ENCODE peak calls at places on chromosome 12, in six cellular contexts. V is coronary artery, A is lower lobe of right lung, N is GM23338, X is gastrocnemius medialis, D is pancreas. O is an unnamed sample.

GRCh38 chr12:14256555-14257169 is 108.8 kb upstream of the ATF7IP start:
- DNase-seq in X (peak), N (peak), D (peak), A (peak), V (no peak), O (peak)

GRCh38 chr12:31460024-31460423 is 130.9 kb downstream of the DENND5B start:
- DNase-seq in V (no peak), D (no peak), X (no peak), A (no peak), N (no peak), O (no peak)

GRCh38 chr12:133251732-133252131 is 16.1 kb upstream of the ANHX start:
- DNase-seq in V (no peak), A (no peak), X (no peak), D (no peak), N (no peak), O (no peak)

GRCh38 chr12:104313568-104314241 is 10.2 kb downstream of the EID3 start:
- DNase-seq in D (no peak), X (no peak), A (no peak), N (no peak), V (no peak), O (no peak)

GRCh38 chr12:85625467-85625866 is 210.7 kb downstream of the RASSF9 start:
- DNase-seq in A (no peak), N (no peak), V (no peak), X (no peak), D (no peak), O (no peak)

GRCh38 chr12:24551368-24551767 is 397.5 kb downstream of the BCAT1 start:
- DNase-seq in N (no peak), A (no peak), X (no peak), D (no peak), V (no peak), O (no peak)

GRCh38 chr12:25025260-25025659 is 76.4 kb upstream of the BCAT1 start:
- DNase-seq in X (no peak), N (no peak), D (no peak), V (no peak), A (no peak), O (peak)

GRCh38 chr12:40117818-40118217 is 11.9 kb upstream of the SLC2A13 start:
- DNase-seq in A (no peak), D (no peak), X (no peak), V (no peak), N (no peak), O (no peak)

GRCh38 chr12:119868992-119869391 is 8.1 kb downstream of the CIT start:
- DNase-seq in V (no peak), N (no peak), X (no peak), D (no peak), A (no peak), O (peak)

GRCh38 chr12:121568971-121569808 is 11.6 kb downstream of the KDM2B start:
- DNase-seq in D (no peak), A (peak), V (no peak), N (no peak), X (no peak), O (no peak)

GRCh38 chr12:10196210-10196609 is 16.5 kb upstream of the GABARAPL1 start:
- DNase-seq in D (no peak), A (no peak), V (no peak), N (no peak), X (no peak), O (no peak)

GRCh38 chr12:55840581-55841351 is 2.0 kb downstream of the MMP19 start:
- DNase-seq in V (no peak), D (no peak), A (no peak), N (no peak), X (no peak), O (no peak)

GRCh38 chr12:8692573-8692972 is 5.2 kb upstream of the RIMKLB start:
- DNase-seq in X (no peak), V (no peak), D (no peak), A (no peak), N (peak), O (peak)

GRCh38 chr12:120230326-120230973 is 29.5 kb upstream of the RPLP0 start:
- DNase-seq in N (peak), V (no peak), D (no peak), X (peak), A (peak), O (peak)

GRCh38 chr12:30533518-30533917 is 162.2 kb downstream of the IPO8 start:
- DNase-seq in N (no peak), X (no peak), V (no peak), A (no peak), D (no peak), O (peak)

GRCh38 chr12:65840793-65841670 is 16.7 kb downstream of the HMGA2 start:
- DNase-seq in X (no peak), N (peak), D (no peak), A (no peak), V (no peak), O (no peak)

GRCh38 chr12:89875225-89875624 is 166.6 kb upstream of the ATP2B1 start:
- DNase-seq in A (no peak), X (no peak), V (no peak), N (no peak), D (no peak), O (no peak)

GRCh38 chr12:132617822-132618682 is 524 bp upstream of the P2RX2 start:
- DNase-seq in A (no peak), X (no peak), D (no peak), N (peak), V (peak), O (no peak)

GRCh38 chr12:18262514-18262913 is 1.2 kb downstream of the PIK3C2G start:
- DNase-seq in D (no peak), X (no peak), N (no peak), A (no peak), V (no peak), O (no peak)

GRCh38 chr12:53973093-53974042 is at the start of gene HOXC11:
- DNase-seq in X (no peak), D (no peak), A (no peak), V (no peak), N (peak), O (no peak)
- H3K4me3 ChIP-seq in X (peak), D (peak), A (no peak), V (peak), N (peak), O (no peak)

DNA sequence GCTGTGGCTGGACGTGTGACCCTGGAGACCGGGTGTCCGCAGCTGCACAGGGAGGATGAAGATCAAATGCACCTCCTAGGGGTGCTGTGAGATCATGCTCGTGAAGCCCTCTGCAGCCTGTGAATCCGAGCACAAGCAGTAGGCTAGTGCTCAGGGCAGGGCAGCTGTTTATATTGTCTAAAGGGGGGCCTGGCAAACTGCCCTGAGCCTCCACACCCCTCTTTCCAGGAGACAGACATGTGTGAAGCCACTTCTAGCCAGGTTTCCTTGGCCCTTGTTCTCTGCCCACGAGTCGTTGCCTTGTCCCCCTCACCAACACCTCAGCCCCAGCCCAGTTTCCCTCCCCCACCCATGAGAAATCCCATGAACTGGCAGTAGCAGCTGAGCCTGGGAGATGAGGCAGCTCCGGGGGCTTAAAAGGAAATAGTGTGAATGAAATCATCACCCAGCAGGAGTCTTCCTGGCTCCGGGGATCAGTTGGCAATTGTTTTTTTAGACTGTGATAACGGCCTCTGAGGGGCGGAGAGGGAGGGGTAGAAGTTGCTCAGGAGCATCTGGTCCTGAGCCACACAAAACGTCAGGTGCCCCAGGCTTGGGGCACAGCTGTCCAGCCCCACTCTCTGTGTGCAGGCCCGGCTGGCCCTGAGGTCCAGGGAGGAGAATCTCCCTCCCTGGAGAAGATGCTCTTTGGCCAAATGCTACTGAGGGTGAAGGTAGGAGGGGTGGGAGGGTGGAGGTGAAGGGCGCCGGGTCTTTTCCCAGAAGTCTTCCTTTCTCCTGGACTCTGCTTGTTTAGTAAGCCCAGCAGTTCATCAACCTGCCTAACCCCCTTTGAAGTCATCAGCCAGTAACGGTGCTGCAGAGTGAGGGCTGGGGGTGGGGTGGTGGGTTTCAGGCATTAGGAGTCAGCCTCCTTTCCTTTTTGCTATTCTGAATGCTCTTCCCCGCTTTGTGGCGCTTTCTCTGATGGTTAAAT is 4.0 kb downstream of the FGF6 start:
- DNase-seq in A (no peak), N (peak), X (no peak), D (no peak), V (peak), O (peak)
- H3K27ac ChIP-seq in A (no peak), N (no peak), X (peak), D (no peak), V (no peak), O (no peak)

GRCh38 chr12:54133663-54134375 is 55.0 kb downstream of the SMUG1 start:
- DNase-seq in X (no peak), D (no peak), V (no peak), A (no peak), N (no peak), O (no peak)

GRCh38 chr12:54135621-54136027 is 53.2 kb downstream of the SMUG1 start:
- DNase-seq in N (no peak), A (no peak), X (no peak), V (no peak), D (no peak), O (peak)

GRCh38 chr12:54134395-54134794 is 54.4 kb downstream of the SMUG1 start:
- DNase-seq in X (no peak), A (no peak), V (no peak), N (no peak), D (no peak), O (no peak)

GRCh38 chr12:54132979-54133378 is 55.8 kb downstream of the SMUG1 start:
- DNase-seq in X (no peak), V (no peak), N (no peak), A (no peak), D (no peak), O (no peak)

DNA sequence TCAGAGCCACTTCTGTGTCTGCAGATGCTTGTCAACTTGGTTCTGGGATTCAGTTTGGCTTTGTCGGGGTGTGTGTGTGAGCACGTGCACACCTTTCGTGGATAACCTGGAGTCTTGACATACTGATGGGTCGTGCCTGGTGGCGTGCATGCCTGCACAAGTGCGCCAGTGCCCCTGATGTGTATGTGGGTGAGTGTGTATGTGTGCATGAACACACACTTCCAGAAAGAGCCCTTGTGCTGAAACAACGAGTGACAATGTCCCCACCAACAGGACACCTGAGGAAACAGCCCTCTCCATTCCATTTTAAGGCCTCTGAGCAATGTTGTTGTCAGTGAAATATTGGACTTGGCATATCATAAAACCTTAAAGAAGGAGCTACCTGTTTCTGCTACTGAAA is 53.9 kb downstream of the SMUG1 start:
- DNase-seq in X (no peak), A (no peak), N (no peak), V (no peak), D (no peak), O (no peak)
- TF ChIP-seq CTCF in X (no peak), A (no peak), N (peak), V (no peak), D (no peak), O (no peak)

GRCh38 chr12:128265566-128265965 is 1.4 kb upstream of the TMEM132C start:
- DNase-seq in N (no peak), D (no peak), V (no peak), X (no peak), A (no peak), O (no peak)

GRCh38 chr12:128267246-128267622 is 264 bp downstream of the TMEM132C start:
- DNase-seq in A (no peak), N (peak), V (no peak), D (no peak), X (no peak), O (no peak)

GRCh38 chr12:128266086-128266485 is 884 bp upstream of the TMEM132C start:
- DNase-seq in N (no peak), A (no peak), X (no peak), D (no peak), V (no peak), O (no peak)

GRCh38 chr12:128267651-128268347 is 829 bp downstream of the TMEM132C start:
- DNase-seq in A (no peak), V (no peak), N (peak), X (no peak), D (no peak), O (peak)

DNA sequence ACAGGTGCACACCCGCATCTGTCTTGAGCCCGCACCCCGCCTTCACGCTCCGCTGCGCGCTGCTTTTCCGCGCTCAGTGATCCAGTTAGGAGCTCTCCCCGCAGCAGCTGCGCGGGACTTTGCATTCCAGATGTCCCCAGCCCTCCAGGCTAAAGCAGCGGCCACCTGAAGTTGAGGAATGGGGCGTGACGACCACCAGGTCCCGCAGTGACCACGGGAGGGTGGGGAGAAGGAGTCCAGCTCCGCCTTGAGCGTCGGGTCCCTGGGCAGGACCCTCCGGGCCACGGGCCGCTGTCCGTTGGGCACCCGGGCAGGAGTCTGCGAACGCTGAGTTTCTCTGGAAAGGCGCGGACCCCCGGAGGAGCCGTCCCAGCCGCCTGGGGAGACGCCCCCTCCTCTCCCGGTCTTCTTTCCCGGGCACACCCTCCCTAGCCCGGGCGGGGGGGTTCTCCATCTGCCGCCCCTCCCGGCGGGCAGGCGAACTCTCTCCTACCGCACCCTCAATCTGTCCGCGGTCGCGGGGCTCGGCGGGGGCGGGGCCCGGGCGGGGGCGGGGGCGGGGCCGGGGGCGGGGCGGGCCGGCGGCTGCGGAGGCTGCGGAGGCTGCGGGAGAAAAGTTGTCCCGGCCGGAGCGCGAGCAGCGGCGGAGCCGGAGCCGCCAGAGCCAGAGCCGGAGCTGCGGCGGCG is at the start of gene TMEM132C:
- DNase-seq in A (no peak), V (no peak), D (no peak), N (peak), X (no peak), O (no peak)
- H3K4me3 ChIP-seq in A (peak), V (peak), D (peak), N (peak), X (peak), O (peak)

GRCh38 chr12:131049002-131049401 is 95.3 kb downstream of the ADGRD1 start:
- DNase-seq in X (no peak), A (peak), N (no peak), D (no peak), V (no peak), O (no peak)
- H3K27ac ChIP-seq in X (no peak), A (peak), N (no peak), D (no peak), V (no peak), O (no peak)

DNA sequence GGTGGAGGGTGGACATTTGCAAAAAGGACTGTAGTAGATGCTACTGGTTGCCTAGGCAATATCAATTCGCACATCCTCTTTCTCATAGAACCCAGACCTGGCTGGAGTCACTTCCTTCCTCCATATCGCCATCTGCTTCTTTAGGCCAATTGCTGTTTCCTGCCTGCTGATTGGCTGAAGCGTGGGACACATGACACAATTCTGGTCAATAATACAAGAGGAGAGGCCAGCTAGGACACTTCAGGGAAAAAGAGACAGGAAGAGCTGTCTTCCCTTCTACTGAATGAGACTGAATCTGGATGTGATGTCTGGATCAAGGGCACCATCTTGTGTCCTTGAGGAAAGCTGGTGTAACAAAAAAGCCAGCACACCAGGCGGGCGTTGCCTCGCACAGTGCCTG is 53.8 kb downstream of the TRPV4 start:
- DNase-seq in X (no peak), V (no peak), A (peak), D (no peak), N (no peak), O (no peak)
- TF ChIP-seq CTCF in X (no peak), V (no peak), A (no peak), D (no peak), N (no peak), O (no peak)

DNA sequence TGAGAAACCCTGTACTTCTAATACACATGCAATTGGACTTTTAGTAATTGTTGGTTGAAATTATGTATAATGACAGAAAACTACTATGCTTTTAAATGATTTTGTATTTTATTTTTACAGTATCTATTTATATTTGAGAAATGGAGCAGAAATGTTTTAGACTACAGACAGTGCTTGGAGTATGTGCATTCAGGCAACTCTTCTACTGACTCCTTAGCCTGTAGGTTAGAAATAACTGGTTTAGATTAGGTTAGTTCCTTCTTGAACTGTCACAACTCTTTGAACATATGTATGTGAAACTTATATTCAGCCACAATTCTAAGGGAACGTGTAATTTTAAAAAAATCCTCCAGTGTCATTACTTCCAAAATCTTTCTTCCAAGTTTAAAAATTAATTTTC is 1.7 kb downstream of the FGFR1OP2 start:
- DNase-seq in N (no peak), D (no peak), A (no peak), X (no peak), V (no peak), O (no peak)
- H3K4me3 ChIP-seq in N (peak), D (peak), A (peak), X (peak), V (peak), O (peak)

GRCh38 chr12:124605869-124606774 is 38.7 kb upstream of the NCOR2 start:
- DNase-seq in A (no peak), X (no peak), N (no peak), V (no peak), D (no peak), O (no peak)

GRCh38 chr12:124607681-124608425 is 40.4 kb upstream of the NCOR2 start:
- DNase-seq in V (no peak), X (no peak), A (no peak), N (no peak), D (no peak), O (no peak)

GRCh38 chr12:124610021-124610606 is 42.7 kb upstream of the NCOR2 start:
- DNase-seq in N (no peak), D (no peak), V (no peak), X (no peak), A (no peak), O (no peak)

GRCh38 chr12:124609041-124609984 is 41.9 kb upstream of the NCOR2 start:
- DNase-seq in N (peak), D (peak), A (peak), V (no peak), X (no peak), O (no peak)

GRCh38 chr12:124608451-124608870 is 41.0 kb upstream of the NCOR2 start:
- DNase-seq in N (no peak), A (no peak), D (no peak), X (no peak), V (no peak), O (no peak)
- H3K27ac ChIP-seq in N (no peak), A (peak), D (peak), X (no peak), V (no peak), O (no peak)

GRCh38 chr12:112538740-112539139 is 120.0 kb downstream of the PTPN11 start:
- DNase-seq in N (no peak), V (no peak), X (no peak), D (no peak), A (no peak), O (no peak)

GRCh38 chr12:112536367-112536730 is 117.6 kb downstream of the PTPN11 start:
- DNase-seq in X (no peak), A (no peak), V (no peak), D (no peak), N (no peak), O (no peak)

GRCh38 chr12:112540021-112540420 is 121.3 kb downstream of the PTPN11 start:
- DNase-seq in N (no peak), X (no peak), V (no peak), A (no peak), D (no peak), O (no peak)

GRCh38 chr12:112537710-112538396 is 119.1 kb downstream of the PTPN11 start:
- DNase-seq in V (no peak), N (peak), A (peak), X (no peak), D (no peak), O (peak)

GRCh38 chr12:112539221-112539620 is 120.5 kb downstream of the PTPN11 start:
- DNase-seq in V (no peak), N (no peak), A (no peak), X (no peak), D (no peak), O (no peak)
- TF ChIP-seq CTCF in V (no peak), N (peak), A (no peak), X (no peak), D (no peak), O (peak)